ENCODE peak calls at places on chromosomes 5 and 9, in six cellular contexts. V is adipocyte, O is right cardiac atrium, A is head of caudate nucleus, G is amygdala, R is keratinocyte. X is an unnamed sample.

GRCh38 chr5:150126199-150126920 is 29.3 kb downstream of the PDGFRB start:
- DNase-seq in A (no peak), V (no peak), G (no peak), R (no peak), O (no peak), X (no peak)

GRCh38 chr5:57718155-57718554 is 235.5 kb upstream of the ACTBL2 start:
- DNase-seq in O (no peak), G (no peak), V (no peak), R (no peak), A (no peak), X (no peak)

GRCh38 chr9:125679597-125680189 is 27.3 kb downstream of the MAPKAP1 start:
- DNase-seq in R (no peak), G (no peak), V (no peak), A (no peak), O (no peak), X (no peak)

GRCh38 chr9:14211564-14211963 is 102.4 kb downstream of the NFIB start:
- DNase-seq in A (no peak), O (no peak), R (no peak), V (no peak), G (no peak), X (no peak)

GRCh38 chr5:180253036-180253824 is 38.7 kb downstream of the MAPK9 start:
- DNase-seq in O (no peak), A (no peak), G (no peak), V (no peak), R (no peak), X (no peak)

GRCh38 chr5:1536298-1537165 is 12.8 kb upstream of the LPCAT1 start:
- DNase-seq in A (no peak), V (peak), O (no peak), R (peak), G (no peak), X (no peak)

GRCh38 chr9:110133608-110134214 is 74.2 kb downstream of the C9orf152 start:
- DNase-seq in G (no peak), O (no peak), R (no peak), V (peak), A (no peak), X (no peak)

GRCh38 chr5:10567781-10568321 is 4.0 kb downstream of the ANKRD33B start:
- DNase-seq in R (no peak), G (no peak), V (peak), O (no peak), A (no peak), X (no peak)

GRCh38 chr9:112777914-112778313 is 27.4 kb downstream of the SNX30 start:
- DNase-seq in R (no peak), V (no peak), A (no peak), G (no peak), O (no peak), X (no peak)

GRCh38 chr5:108727154-108727638 is 20.5 kb upstream of the FER start:
- DNase-seq in G (no peak), A (no peak), R (no peak), V (peak), O (no peak), X (peak)

GRCh38 chr9:84293001-84293798 is 47.4 kb downstream of the SLC28A3 start:
- DNase-seq in R (no peak), G (no peak), V (no peak), O (no peak), A (no peak), X (no peak)

GRCh38 chr9:127277770-127278169 is 13.2 kb downstream of the GARNL3 start:
- DNase-seq in V (no peak), G (no peak), R (no peak), O (no peak), A (no peak), X (no peak)

GRCh38 chr5:155049569-155050383 is 36.2 kb downstream of the KIF4B start:
- DNase-seq in G (no peak), A (no peak), O (no peak), V (peak), R (no peak), X (no peak)

GRCh38 chr9:118059520-118060278 is 355.5 kb downstream of the TLR4 start:
- DNase-seq in V (peak), R (no peak), G (no peak), A (no peak), O (peak), X (no peak)

GRCh38 chr9:112887377-112887776 is 3.3 kb downstream of the SLC46A2 start:
- DNase-seq in G (no peak), A (no peak), O (no peak), R (no peak), V (no peak), X (peak)

GRCh38 chr5:138926257-138926656 is 51.1 kb upstream of the LRRTM2 start:
- DNase-seq in O (no peak), V (no peak), A (no peak), G (no peak), R (no peak), X (no peak)

GRCh38 chr5:177519463-177520235 is 2.9 kb upstream of the DDX41 start:
- DNase-seq in R (no peak), A (no peak), O (no peak), V (no peak), G (no peak), X (no peak)

GRCh38 chr9:84799231-84799630 is 129.7 kb downstream of the NTRK2 start:
- DNase-seq in R (no peak), A (no peak), G (no peak), O (no peak), V (no peak), X (no peak)

GRCh38 chr5:139061856-139062255 is 136.3 kb downstream of the SIL1 start:
- DNase-seq in R (no peak), O (no peak), A (peak), V (no peak), G (no peak), X (peak)

GRCh38 chr9:33374634-33375237 is 27.6 kb downstream of the AQP7 start:
- DNase-seq in A (peak), V (peak), G (peak), O (peak), R (peak), X (peak)

GRCh38 chr5:176359658-176360057 is 1.9 kb downstream of the KIAA1191 start:
- DNase-seq in O (no peak), A (no peak), V (no peak), G (no peak), R (no peak), X (no peak)